ENCODE peak calls at places on chromosomes 11 and 22, in six cellular contexts. F is occipital lobe, C is HCT116, L is GM04503, S is brain microvascular endothelial cell, J is ACHN. R is an unnamed sample.

GRCh38 chr11:61701298-61701993 is 21.3 kb downstream of the DAGLA start:
- DNase-seq in F (no peak), C (peak), L (no peak), S (no peak), J (peak), R (no peak)

GRCh38 chr11:71940561-71941219 is 11.8 kb downstream of the RNF121 start:
- DNase-seq in F (no peak), C (no peak), L (no peak), S (no peak), J (no peak), R (no peak)

GRCh38 chr22:49886346-49887073 is 31.7 kb downstream of the ALG12 start:
- DNase-seq in F (no peak), C (no peak), L (no peak), S (no peak), J (no peak), R (no peak)

GRCh38 chr22:40406063-40406890 is 35.9 kb downstream of the SGSM3 start:
- DNase-seq in F (no peak), C (no peak), L (no peak), S (no peak), J (no peak), R (no peak)

GRCh38 chr11:47376543-47377371 is 1.6 kb downstream of the SPI1 start:
- DNase-seq in F (no peak), C (no peak), L (no peak), S (no peak), J (no peak), R (no peak)

GRCh38 chr11:11440149-11440548 is 87.1 kb upstream of the CSNK2A3 start:
- DNase-seq in F (no peak), C (no peak), L (no peak), S (no peak), J (no peak), R (no peak)

GRCh38 chr11:11740081-11740702 is 101.6 kb upstream of the USP47 start:
- DNase-seq in F (no peak), C (no peak), L (no peak), S (no peak), J (no peak), R (no peak)

GRCh38 chr11:43503417-43503816 is 144.7 kb downstream of the TTC17 start:
- DNase-seq in F (no peak), C (no peak), L (no peak), S (peak), J (no peak), R (no peak)

GRCh38 chr22:21450320-21450831 is 16.8 kb upstream of the TMEM191C start:
- DNase-seq in F (no peak), C (no peak), L (no peak), S (no peak), J (no peak), R (no peak)

GRCh38 chr11:78868563-78868962 is 293.9 kb upstream of the NARS2 start:
- DNase-seq in F (no peak), C (no peak), L (no peak), S (no peak), J (no peak), R (no peak)

GRCh38 chr11:33449798-33450197 is 192.6 kb downstream of the HIPK3 start:
- DNase-seq in F (no peak), C (no peak), L (no peak), S (peak), J (no peak), R (no peak)